ENCODE peak calls at places on chromosomes 13 and 19, in seven cellular contexts. I, U, H, P, V, G and K are unnamed samples. For H3K4me1, the result is how much of the 10 kb centered on the place peaks cover.

GRCh38 chr19:17323973-17324327 is 10.7 kb downstream of the ANO8 start:
- DNase-seq in G (no peak), P (no peak), V (no peak), H (no peak), I (no peak), U (no peak), K (no peak)

GRCh38 chr19:13139633-13140311 is 10.4 kb downstream of the STX10 start:
- DNase-seq in V (no peak), P (no peak), U (no peak), I (no peak), G (no peak), H (no peak), K (no peak)

GRCh38 chr13:23427342-23428182 is 5.9 kb downstream of the SACS start:
- DNase-seq in G (peak), V (no peak), P (no peak), I (peak), H (peak), U (peak), K (no peak)

GRCh38 chr19:57558525-57558924 is 1.1 kb downstream of the ZNF550 start:
- DNase-seq in I (no peak), H (no peak), G (no peak), V (no peak), U (no peak), P (no peak), K (no peak)

GRCh38 chr13:48232420-48233096 is 448 bp upstream of the ITM2B start:
- DNase-seq in V (no peak), I (no peak), G (peak), U (peak), H (peak), P (no peak), K (peak)

GRCh38 chr13:88958821-88959220 is 1287.7 kb downstream of the SLITRK5 start:
- DNase-seq in I (no peak), H (no peak), P (no peak), G (peak), U (no peak), V (no peak), K (no peak)

GRCh38 chr13:24208314-24208713 is 47.8 kb downstream of the SPATA13 start:
- DNase-seq in V (no peak), P (no peak), U (no peak), G (no peak), I (no peak), H (no peak), K (no peak)

GRCh38 chr13:69604698-69605097 is 502.9 kb upstream of the ATXN8OS start:
- DNase-seq in V (no peak), H (no peak), I (no peak), P (no peak), G (no peak), U (no peak), K (no peak)

GRCh38 chr13:63012016-63012415 is 1596.4 kb upstream of the PCDH20 start:
- DNase-seq in U (no peak), P (no peak), V (no peak), G (no peak), H (no peak), I (no peak), K (no peak)

GRCh38 chr13:35838356-35838755 is 292.8 kb downstream of the DCLK1 start:
- DNase-seq in I (no peak), U (no peak), H (no peak), G (no peak), V (no peak), P (no peak), K (no peak)

GRCh38 chr13:36819811-36820140 is 754 bp downstream of the RFXAP start:
- DNase-seq in G (no peak), H (no peak), V (peak), I (no peak), P (peak), U (no peak), K (peak)

GRCh38 chr13:83819156-83819555 is 63.1 kb downstream of the SLITRK1 start:
- DNase-seq in H (no peak), G (no peak), V (no peak), P (no peak), U (no peak), I (no peak), K (no peak)

GRCh38 chr19:11463391-11463790 is 17.5 kb downstream of the ELAVL3 start:
- DNase-seq in G (no peak), P (no peak), U (no peak), V (no peak), H (no peak), I (no peak), K (no peak)

GRCh38 chr13:99218969-99219368 is 18.3 kb downstream of the UBAC2 start:
- DNase-seq in G (no peak), P (peak), I (no peak), V (peak), U (no peak), H (no peak), K (no peak)

GRCh38 chr13:77136902-77137420 is 110.0 kb upstream of the FBXL3 start:
- DNase-seq in G (no peak), H (no peak), U (no peak), I (no peak), V (no peak), P (no peak), K (no peak)

GRCh38 chr13:25584975-25585374 is 213.2 kb downstream of the ATP8A2 start:
- DNase-seq in U (no peak), I (no peak), H (no peak), P (no peak), G (no peak), V (no peak), K (no peak)

GRCh38 chr19:18264428-18264827 is 9.8 kb downstream of the IQCN start:
- DNase-seq in H (no peak), V (no peak), P (no peak), G (no peak), U (no peak), I (no peak), K (no peak)

GRCh38 chr19:27861411-27861975 is 1351.5 kb downstream of the UQCRFS1 start:
- DNase-seq in V (no peak), U (no peak), H (no peak), P (no peak), I (no peak), G (no peak), K (no peak)

GRCh38 chr19:48196933-48197665 is 26.6 kb downstream of the ZSWIM9 start:
- DNase-seq in G (no peak), U (no peak), P (no peak), I (no peak), V (no peak), H (no peak), K (no peak)

GRCh38 chr13:41053384-41053826 is 7.9 kb upstream of the WBP4 start:
- DNase-seq in H (no peak), I (no peak), G (no peak), V (no peak), P (no peak), U (no peak), K (no peak)

GRCh38 chr19:19502808-19503602 is 12.3 kb downstream of the TSSK6 start:
- DNase-seq in V (no peak), H (no peak), U (no peak), G (no peak), P (no peak), I (no peak), K (no peak)

GRCh38 chr13:18212873-18213272 is 968.8 kb downstream of the TUBA3C start:
- DNase-seq in V (no peak), G (no peak), I (peak), H (no peak), P (no peak), U (no peak), K (no peak)

GRCh38 chr13:43787998-43788397 is 1.2 kb upstream of the ENOX1 start:
- DNase-seq in U (no peak), V (no peak), P (no peak), H (no peak), G (no peak), I (no peak), K (peak)

GRCh38 chr19:48333467-48334384 is 8.4 kb downstream of the EMP3 start:
- DNase-seq in G (peak), V (peak), I (peak), U (peak), P (peak), H (peak), K (peak)

GRCh38 chr19:21848706-21849105 is 12.7 kb upstream of the ZNF43 start:
- DNase-seq in I (no peak), H (no peak), U (no peak), G (no peak), V (no peak), P (no peak), K (no peak)

GRCh38 chr13:106858910-106859309 is 291.0 kb upstream of the ARGLU1 start:
- DNase-seq in V (no peak), I (no peak), U (no peak), P (no peak), G (no peak), H (no peak), K (peak)

GRCh38 chr13:44407379-44407778 is 33.8 kb downstream of the SERP2 start:
- DNase-seq in V (no peak), G (no peak), U (no peak), H (no peak), P (no peak), I (no peak), K (no peak)

GRCh38 chr13:114027046-114027760 is 53.3 kb upstream of the C13orf46 start:
- DNase-seq in U (no peak), P (no peak), V (no peak), I (no peak), H (no peak), G (no peak), K (no peak)

DNA sequence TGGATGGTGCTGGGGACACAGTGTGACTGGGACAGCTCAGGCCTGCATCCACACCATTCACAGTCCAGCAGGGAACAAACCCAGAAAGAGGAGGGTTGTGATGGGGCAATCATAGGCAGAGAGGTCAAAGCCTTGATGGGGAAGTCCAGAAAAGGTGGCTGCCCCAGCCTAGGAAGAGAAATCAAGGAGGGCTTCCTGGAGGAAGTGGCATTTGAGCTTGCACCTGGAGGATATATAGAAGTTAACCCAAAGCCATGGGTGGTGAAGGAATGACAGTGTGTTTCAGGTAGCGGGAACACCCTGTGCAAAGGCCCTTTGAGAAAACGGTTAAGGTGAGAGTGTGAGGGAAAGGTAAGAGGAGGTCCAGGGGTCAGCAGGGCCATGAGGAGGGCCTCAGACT is 2.6 kb upstream of the PRX start:
- DNase-seq in H (no peak), G (no peak), P (no peak), V (no peak), U (no peak), I (no peak), K (no peak)
- H3K4me1 ChIP-seq in H (under half), G (under half), P (under half), V (under half), U (under half), I (under half), K (under half)

DNA sequence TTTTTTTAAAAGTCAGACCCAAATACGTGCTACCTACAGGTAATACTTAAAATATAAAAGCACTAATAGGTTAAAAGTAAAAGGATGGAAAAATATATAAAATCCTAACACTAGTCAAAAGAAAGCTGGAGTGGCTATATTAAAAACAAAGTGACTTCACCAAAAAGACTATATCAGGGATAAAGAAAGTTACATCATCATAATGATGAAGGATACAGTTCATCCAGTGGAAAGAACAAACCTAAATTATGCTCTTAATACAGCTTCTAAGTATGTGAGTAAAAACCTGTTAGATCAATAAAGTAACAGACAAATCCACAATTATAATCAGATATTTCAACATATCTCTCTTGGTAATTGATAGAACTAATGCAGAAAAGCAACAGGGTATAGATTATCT is 1.1 kb upstream of the ZNF780B start:
- DNase-seq in U (no peak), P (no peak), I (no peak), H (no peak), G (no peak), V (no peak), K (no peak)
- H3K4me3 ChIP-seq in U (no peak), P (no peak), I (no peak), H (no peak), G (no peak), V (no peak), K (no peak)

GRCh38 chr19:55643733-55644116 is 276 bp downstream of the ZNF581 start:
- DNase-seq in G (no peak), V (no peak), H (no peak), I (peak), U (no peak), P (no peak), K (no peak)

GRCh38 chr19:55644842-55645511 is 1.5 kb downstream of the ZNF581 start:
- DNase-seq in H (no peak), U (no peak), I (no peak), P (no peak), G (no peak), V (no peak), K (no peak)

GRCh38 chr19:55646889-55647731 is 902 bp upstream of the CCDC106 start:
- DNase-seq in P (no peak), I (no peak), U (no peak), V (no peak), G (no peak), H (no peak), K (peak)

GRCh38 chr19:55644191-55644833 is 863 bp downstream of the ZNF581 start:
- DNase-seq in I (no peak), G (no peak), H (no peak), P (no peak), V (no peak), U (no peak), K (no peak)

DNA sequence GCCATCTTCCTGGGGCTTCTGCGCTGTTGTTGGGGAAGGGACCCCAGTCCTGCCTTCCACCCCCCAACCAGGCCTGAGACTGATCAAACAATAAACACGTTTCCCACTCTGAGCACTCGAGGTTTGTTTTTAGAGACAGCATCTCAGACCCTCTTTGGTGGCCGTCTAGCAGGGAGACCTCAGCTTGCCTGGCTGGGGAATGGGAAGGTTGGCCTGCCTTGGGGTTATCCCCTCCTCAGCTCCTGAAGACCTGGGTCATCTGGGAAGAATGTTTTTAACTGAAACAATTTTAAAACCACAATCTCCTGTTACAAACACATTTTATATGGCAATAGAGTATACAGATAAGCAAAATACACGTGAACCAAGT is 2.0 kb downstream of the ZNF581 start:
- DNase-seq in H (no peak), V (no peak), P (no peak), I (no peak), U (no peak), G (no peak), K (no peak)
- H3K4me1 ChIP-seq in H (under half), V (under half), P (under half), I (under half), U (half or more), G (under half), K (under half)

GRCh38 chr19:34480971-34481821 is at the start of gene WTIP:
- DNase-seq in G (peak), H (peak), U (peak), P (no peak), V (no peak), I (peak), K (peak)

GRCh38 chr19:34482380-34483250 is 1.1 kb downstream of the WTIP start:
- DNase-seq in U (no peak), V (no peak), H (peak), G (no peak), I (no peak), P (no peak), K (peak)

GRCh38 chr19:34481861-34482379 is 362 bp downstream of the WTIP start:
- DNase-seq in P (no peak), I (no peak), H (peak), G (no peak), V (no peak), U (no peak), K (no peak)

GRCh38 chr19:34485831-34486230 is 4.3 kb downstream of the WTIP start:
- DNase-seq in P (no peak), I (no peak), V (no peak), H (peak), U (no peak), G (no peak), K (no peak)

GRCh38 chr19:34484328-34484727 is 2.8 kb downstream of the WTIP start:
- DNase-seq in I (no peak), V (no peak), P (no peak), U (no peak), G (no peak), H (peak), K (no peak)
- H3K4me3 ChIP-seq in I (no peak), V (no peak), P (no peak), U (no peak), G (no peak), H (peak), K (no peak)

GRCh38 chr19:6060600-6061391 is 49.5 kb downstream of the RFX2 start:
- DNase-seq in U (no peak), H (peak), P (no peak), V (no peak), G (peak), I (no peak), K (peak)
- H3K4me1 ChIP-seq in U (half or more), H (under half), P (under half), V (under half), G (under half), I (under half), K (under half)

GRCh38 chr13:30303269-30303668 is 4.1 kb downstream of the KATNAL1 start:
- DNase-seq in P (no peak), I (no peak), G (no peak), H (no peak), V (no peak), U (no peak), K (no peak)

GRCh38 chr13:30307966-30308290 is 577 bp upstream of the KATNAL1 start:
- DNase-seq in V (no peak), H (no peak), U (no peak), I (no peak), G (no peak), P (no peak), K (no peak)

GRCh38 chr13:30307194-30307965 is at the start of gene KATNAL1:
- DNase-seq in P (peak), V (peak), U (peak), H (peak), I (peak), G (peak), K (peak)

GRCh38 chr13:30306762-30307193 is 573 bp downstream of the KATNAL1 start:
- DNase-seq in V (peak), H (peak), G (peak), P (peak), U (peak), I (peak), K (peak)

DNA sequence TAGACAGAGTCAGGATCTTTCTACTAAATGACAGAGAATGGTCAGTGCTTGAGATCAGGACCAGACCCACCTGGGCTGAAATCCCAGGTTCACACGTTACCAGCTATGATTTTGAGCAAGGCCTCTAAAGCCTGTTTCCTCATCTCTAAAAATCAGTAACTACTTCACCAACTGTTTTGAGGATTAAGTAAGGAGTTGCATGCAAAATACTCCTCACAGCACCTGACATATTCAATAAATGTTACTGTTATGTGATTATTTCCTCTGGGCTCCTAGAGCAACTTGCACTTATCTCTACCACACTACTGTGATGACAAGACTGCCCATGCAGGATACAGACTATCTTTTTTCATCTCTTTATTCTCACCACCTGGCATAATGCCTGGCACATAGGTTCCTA is 1.9 kb downstream of the KATNAL1 start:
- DNase-seq in G (no peak), H (no peak), V (no peak), I (no peak), U (no peak), P (no peak), K (no peak)
- H3K4me3 ChIP-seq in G (no peak), H (peak), V (no peak), I (no peak), U (no peak), P (no peak), K (peak)

DNA sequence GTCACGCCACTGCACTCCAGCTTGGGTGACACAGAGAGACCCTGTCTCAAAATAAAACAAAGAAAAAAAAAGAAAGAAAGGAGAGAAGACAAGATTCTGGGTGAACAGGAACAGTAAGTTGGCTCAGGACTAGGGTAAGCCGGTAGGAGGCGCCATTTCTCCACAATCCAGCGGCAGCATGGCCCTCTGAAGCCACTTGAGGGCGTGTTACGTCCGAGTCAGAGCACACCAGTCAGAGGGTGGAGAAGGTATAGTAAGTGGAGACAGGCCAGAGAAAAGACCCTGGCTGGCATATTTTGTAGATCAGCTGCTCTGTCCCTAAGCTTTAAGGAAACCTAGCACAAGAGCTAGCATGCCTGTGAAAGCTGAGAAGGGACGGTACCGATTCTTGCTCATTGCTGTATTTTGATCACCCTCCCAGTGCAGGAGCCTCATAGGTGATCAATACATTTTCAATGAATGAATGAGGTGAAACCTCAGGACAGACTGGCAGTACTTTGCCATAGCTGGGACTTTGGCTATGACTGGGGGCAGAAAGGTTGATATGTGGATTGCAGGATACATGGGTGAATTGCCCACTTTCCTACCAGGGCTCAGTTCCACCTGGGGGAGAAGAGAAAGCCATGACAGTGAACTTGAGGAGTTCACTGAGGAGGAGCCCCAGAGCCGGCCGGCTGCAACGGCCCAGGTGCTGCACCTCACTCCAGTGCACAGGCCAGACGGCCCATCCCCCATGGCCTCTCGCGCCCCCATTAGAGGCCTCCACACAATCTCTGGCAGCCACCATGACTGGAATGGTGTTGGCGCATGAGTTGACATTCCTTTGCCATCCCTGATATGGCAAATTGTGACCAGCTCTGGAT is 23.5 kb downstream of the POU2F2 start:
- DNase-seq in G (no peak), H (peak), P (peak), U (peak), I (peak), V (peak), K (peak)
- H3K4me1 ChIP-seq in G (under half), H (under half), P (under half), U (under half), I (under half), V (under half), K (under half)

GRCh38 chr19:39400997-39401548 is 5.6 kb upstream of the ZFP36 start:
- DNase-seq in G (no peak), P (no peak), H (no peak), U (no peak), V (no peak), I (no peak), K (no peak)
- H3K4me3 ChIP-seq in G (no peak), P (peak), H (no peak), U (no peak), V (no peak), I (no peak), K (no peak)